ENCODE peak calls at places on chromosomes 5 and 9, in four cellular contexts. One of them, this sample, is unnamed.

GRCh38 chr9:129111762-129112151 is 542 bp downstream of the PTPA start:
- DNase-seq in WTC11: peak
- DNase-seq in K562: peak
- DNase-seq in HepG2: peak
- DNase-seq in this sample: peak

GRCh38 chr5:180817847-180818246 is 15.2 kb upstream of the MGAT1 start:
- DNase-seq in WTC11: no peak
- DNase-seq in K562: no peak
- DNase-seq in HepG2: no peak
- DNase-seq in this sample: no peak

GRCh38 chr5:135825373-135826220 is 8.9 kb upstream of the SLC25A48 start:
- DNase-seq in WTC11: no peak
- DNase-seq in K562: no peak
- DNase-seq in HepG2: no peak
- DNase-seq in this sample: no peak

GRCh38 chr5:69484891-69485290 is 7.7 kb upstream of the OCLN start:
- DNase-seq in WTC11: no peak
- DNase-seq in K562: no peak
- DNase-seq in HepG2: peak
- DNase-seq in this sample: no peak

GRCh38 chr9:35797311-35798109 is 6.1 kb downstream of the NPR2 start:
- DNase-seq in WTC11: no peak
- DNase-seq in K562: no peak
- DNase-seq in HepG2: no peak
- DNase-seq in this sample: no peak

GRCh38 chr9:122785269-122785668 is 3.5 kb upstream of the OR5C1 start:
- DNase-seq in WTC11: no peak
- DNase-seq in K562: no peak
- DNase-seq in HepG2: no peak
- DNase-seq in this sample: no peak

GRCh38 chr5:61329729-61330128 is 2.3 kb upstream of the ZSWIM6 start:
- DNase-seq in WTC11: no peak
- DNase-seq in K562: no peak
- DNase-seq in HepG2: peak
- DNase-seq in this sample: no peak

GRCh38 chr9:134505032-134505431 is 136.6 kb upstream of the COL5A1 start:
- DNase-seq in WTC11: no peak
- DNase-seq in K562: no peak
- DNase-seq in HepG2: no peak
- DNase-seq in this sample: no peak

GRCh38 chr5:149820536-149821503 is 90.7 kb downstream of the PPARGC1B start:
- DNase-seq in WTC11: no peak
- DNase-seq in K562: no peak
- DNase-seq in HepG2: no peak
- DNase-seq in this sample: no peak

GRCh38 chr5:73280821-73281746 is 108.1 kb downstream of the TMEM174 start:
- DNase-seq in WTC11: no peak
- DNase-seq in K562: no peak
- DNase-seq in HepG2: no peak
- DNase-seq in this sample: peak

GRCh38 chr5:143142596-143143435 is 260.7 kb downstream of the NR3C1 start:
- DNase-seq in WTC11: no peak
- DNase-seq in K562: no peak
- DNase-seq in HepG2: no peak
- DNase-seq in this sample: no peak

GRCh38 chr5:57368010-57368409 is 114.6 kb downstream of the ACTBL2 start:
- DNase-seq in WTC11: no peak
- DNase-seq in K562: no peak
- DNase-seq in HepG2: no peak
- DNase-seq in this sample: peak

GRCh38 chr5:81209386-81209785 is 23.7 kb upstream of the CKMT2 start:
- DNase-seq in WTC11: no peak
- DNase-seq in K562: no peak
- DNase-seq in HepG2: no peak
- DNase-seq in this sample: no peak

GRCh38 chr5:81208904-81209303 is 24.2 kb upstream of the CKMT2 start:
- DNase-seq in WTC11: no peak
- DNase-seq in K562: no peak
- DNase-seq in HepG2: no peak
- DNase-seq in this sample: no peak

GRCh38 chr5:81205058-81205457 is 28.1 kb upstream of the CKMT2 start:
- DNase-seq in WTC11: no peak
- DNase-seq in K562: no peak
- DNase-seq in HepG2: no peak
- DNase-seq in this sample: no peak

GRCh38 chr5:81204205-81204604 is 28.9 kb upstream of the CKMT2 start:
- DNase-seq in WTC11: no peak
- DNase-seq in K562: no peak
- DNase-seq in HepG2: no peak
- DNase-seq in this sample: no peak

DNA sequence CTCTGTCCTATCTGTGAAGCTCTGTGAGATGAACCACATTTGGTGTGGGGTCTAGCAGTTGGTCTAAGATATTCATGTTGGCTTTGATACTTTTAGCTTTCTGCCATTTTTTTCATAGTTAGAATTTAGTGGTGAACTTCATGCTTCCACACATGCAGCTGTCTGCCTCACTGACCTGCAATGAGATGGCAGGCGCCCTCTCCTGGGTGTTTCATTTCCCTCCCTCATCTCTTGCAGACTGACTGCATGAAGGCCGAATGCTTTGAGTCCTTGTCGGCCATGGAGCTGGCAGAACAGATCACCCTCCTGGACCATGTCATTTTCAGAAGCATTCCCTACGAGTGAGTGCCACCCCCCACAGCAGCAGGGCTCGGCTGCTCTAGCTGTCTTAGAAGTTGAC is 26.1 kb upstream of the CKMT2 start:
- DNase-seq in WTC11: peak
- DNase-seq in K562: peak
- DNase-seq in HepG2: no peak
- DNase-seq in this sample: no peak
- TF ChIP-seq CTCF in WTC11: no peak
- TF ChIP-seq CTCF in K562: peak
- TF ChIP-seq CTCF in HepG2: peak
- TF ChIP-seq CTCF in this sample: peak

DNA sequence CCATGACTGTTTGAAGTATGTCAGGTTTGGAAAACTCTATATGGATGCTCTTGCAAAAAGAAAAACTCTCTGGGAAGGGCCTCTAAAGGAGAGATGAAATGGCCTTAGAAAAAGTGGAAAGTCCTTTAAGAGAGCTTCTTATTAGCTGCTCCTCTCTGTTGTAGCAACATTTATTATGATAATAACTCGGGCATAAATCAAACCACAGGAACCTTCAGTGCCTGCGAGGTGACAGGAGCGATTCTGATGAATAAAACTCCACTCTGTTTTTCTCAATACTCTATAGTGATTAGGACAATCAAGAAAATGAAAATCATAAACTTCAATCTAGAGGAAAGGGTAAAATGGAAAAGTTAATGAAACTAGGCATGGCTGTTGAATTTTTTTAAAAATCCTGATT is 149.9 kb downstream of the KIAA0825 start:
- DNase-seq in WTC11: no peak
- DNase-seq in K562: no peak
- DNase-seq in HepG2: no peak
- DNase-seq in this sample: no peak
- TF ChIP-seq FOXJ3 in WTC11: no peak
- TF ChIP-seq FOXJ3 in K562: no peak
- TF ChIP-seq FOXJ3 in HepG2: no peak
- TF ChIP-seq FOXJ3 in this sample: no peak

GRCh38 chr5:154117930-154118329 is 72.6 kb upstream of the GALNT10 start:
- DNase-seq in WTC11: no peak
- DNase-seq in K562: no peak
- DNase-seq in HepG2: no peak
- DNase-seq in this sample: no peak

GRCh38 chr5:154117050-154117449 is 73.5 kb upstream of the GALNT10 start:
- DNase-seq in WTC11: no peak
- DNase-seq in K562: no peak
- DNase-seq in HepG2: no peak
- DNase-seq in this sample: no peak

GRCh38 chr5:154115314-154115713 is 75.2 kb upstream of the GALNT10 start:
- DNase-seq in WTC11: no peak
- DNase-seq in K562: no peak
- DNase-seq in HepG2: no peak
- DNase-seq in this sample: no peak

GRCh38 chr5:154118385-154118784 is 72.1 kb upstream of the GALNT10 start:
- DNase-seq in WTC11: no peak
- DNase-seq in K562: no peak
- DNase-seq in HepG2: no peak
- DNase-seq in this sample: no peak

GRCh38 chr5:154118832-154119442 is 71.6 kb upstream of the GALNT10 start:
- DNase-seq in WTC11: no peak
- DNase-seq in K562: no peak
- DNase-seq in HepG2: no peak
- DNase-seq in this sample: no peak
- TF ChIP-seq CTCF in WTC11: no peak
- TF ChIP-seq CTCF in K562: no peak
- TF ChIP-seq CTCF in HepG2: no peak
- TF ChIP-seq CTCF in this sample: no peak

GRCh38 chr9:37575921-37576721 is at the start of gene FBXO10:
- DNase-seq in WTC11: peak
- DNase-seq in K562: peak
- DNase-seq in HepG2: no peak
- DNase-seq in this sample: peak

GRCh38 chr9:37575511-37575914 is 667 bp downstream of the FBXO10 start:
- DNase-seq in WTC11: no peak
- DNase-seq in K562: no peak
- DNase-seq in HepG2: no peak
- DNase-seq in this sample: peak

GRCh38 chr9:37574241-37574721 is 1.9 kb downstream of the FBXO10 start:
- DNase-seq in WTC11: no peak
- DNase-seq in K562: no peak
- DNase-seq in HepG2: no peak
- DNase-seq in this sample: peak

DNA sequence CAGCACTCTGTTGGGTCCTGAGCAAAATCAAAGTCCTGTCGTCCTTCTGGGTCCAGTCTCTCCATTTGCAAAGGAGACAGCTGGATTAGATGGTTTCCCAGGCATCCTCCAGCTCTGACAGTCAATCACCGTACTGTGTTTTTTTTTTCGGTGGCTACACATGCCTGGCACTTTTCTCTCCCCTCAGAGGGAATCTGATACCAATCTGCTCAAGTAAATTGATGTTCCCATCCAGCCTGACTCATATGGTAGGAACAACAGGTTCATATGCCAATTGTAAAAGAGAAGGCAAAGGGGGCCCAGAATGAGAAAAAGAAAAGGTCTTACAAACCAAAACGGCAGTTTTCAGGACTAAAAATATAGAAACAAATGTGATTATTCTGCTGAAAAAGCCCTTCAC is 1.2 kb downstream of the FBXO10 start:
- DNase-seq in WTC11: no peak
- DNase-seq in K562: no peak
- DNase-seq in HepG2: no peak
- DNase-seq in this sample: peak
- TF ChIP-seq FOXJ3 in WTC11: no peak
- TF ChIP-seq FOXJ3 in K562: no peak
- TF ChIP-seq FOXJ3 in HepG2: no peak
- TF ChIP-seq FOXJ3 in this sample: no peak

This sample was measured in SK-N-SH.